ENCODE peak calls at places on chromosomes 5 and 9, in nine cellular contexts. S, B, J, X, Z, M, C, A and W are unnamed samples.

GRCh38 chr9:13141629-13142028 is 137.9 kb downstream of the MPDZ start:
- DNase-seq in M (no peak), X (no peak), C (no peak), B (no peak), S (no peak), Z (no peak), J (no peak), A (no peak), W (no peak)

GRCh38 chr9:23526806-23527205 is 299.2 kb downstream of the ELAVL2 start:
- DNase-seq in X (no peak), Z (no peak), C (no peak), J (no peak), B (no peak), A (no peak), M (no peak), S (no peak), W (no peak)

GRCh38 chr5:143547342-143547741 is 143.9 kb upstream of the NR3C1 start:
- DNase-seq in J (no peak), B (no peak), M (no peak), Z (no peak), S (no peak), C (no peak), A (no peak), X (no peak), W (no peak)

GRCh38 chr5:66933066-66933465 is 263.5 kb downstream of the CD180 start:
- DNase-seq in S (no peak), M (no peak), X (no peak), A (no peak), B (peak; percentile 26), Z (peak; percentile 26), C (no peak), J (no peak), W (no peak)

GRCh38 chr9:124869466-124869985 is 7.6 kb downstream of the ARPC5L start:
- DNase-seq in C (no peak), A (peak; percentile 55), B (no peak), X (peak; percentile 71), M (peak; percentile 43), J (no peak), S (no peak), Z (no peak), W (no peak)

GRCh38 chr5:5330723-5331530 is 91.5 kb upstream of the ICE1 start:
- DNase-seq in X (no peak), A (no peak), M (no peak), C (no peak), S (no peak), B (no peak), J (no peak), Z (no peak), W (no peak)

GRCh38 chr9:99818439-99818992 is 3.2 kb upstream of the NR4A3 start:
- DNase-seq in X (no peak), J (no peak), M (no peak), B (no peak), S (no peak), C (no peak), A (peak; percentile 9), Z (no peak), W (no peak)

GRCh38 chr5:103513696-103514095 is 48.9 kb downstream of the NUDT12 start:
- DNase-seq in M (no peak), C (no peak), A (no peak), J (no peak), S (no peak), B (no peak), X (no peak), Z (no peak), W (no peak)

GRCh38 chr9:122051401-122052346 is 41.4 kb downstream of the TTLL11 start:
- DNase-seq in S (no peak), C (no peak), A (no peak), Z (no peak), J (no peak), B (no peak), X (no peak), M (no peak), W (no peak)

GRCh38 chr5:90434116-90434714 is 24.7 kb upstream of the CETN3 start:
- DNase-seq in M (peak; percentile 33), S (no peak), Z (no peak), X (no peak), J (no peak), C (no peak), B (no peak), A (peak; percentile 55), W (no peak)
- TF ChIP-seq CTCF in M (peak; percentile 35), S (peak; percentile 57), Z (peak; percentile 71), X (peak; percentile 19), J (peak; percentile 58), C (peak; percentile 77), B (peak; percentile 74), A (peak; percentile 89), W (peak; percentile 67)

DNA sequence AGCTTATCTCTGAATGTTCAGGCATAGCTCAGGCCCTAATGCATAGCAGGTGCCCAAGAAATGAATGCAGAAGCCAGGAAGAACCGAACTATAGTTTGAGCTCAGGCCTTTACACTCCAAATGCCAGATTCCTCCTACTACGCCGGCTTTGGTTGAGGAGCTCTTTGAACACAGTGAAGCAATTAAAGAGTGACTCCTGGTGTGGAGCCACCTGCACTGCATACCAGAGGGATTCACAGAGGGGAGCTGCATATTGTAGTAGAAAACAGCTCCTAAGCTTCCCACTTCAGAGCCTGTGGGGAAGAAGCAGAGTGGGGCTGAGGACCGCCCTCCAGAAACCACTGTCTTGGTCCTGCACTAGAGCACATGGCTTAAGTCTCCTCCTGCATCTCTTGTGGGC is 14.5 kb upstream of the KCNMB1 start:
- DNase-seq in M (no peak), Z (no peak), B (no peak), S (no peak), J (no peak), X (no peak), A (no peak), C (no peak), W (no peak)
- TF ChIP-seq CTCF in M (no peak), Z (peak; percentile 28), B (no peak), S (no peak), J (no peak), X (no peak), A (no peak), C (no peak), W (peak; percentile 22)

GRCh38 chr9:74775401-74775800 is 112.3 kb downstream of the TRPM6 start:
- DNase-seq in J (no peak), X (no peak), S (no peak), Z (no peak), M (no peak), C (no peak), B (no peak), A (no peak), W (no peak)
- TF ChIP-seq CTCF in J (no peak), X (no peak), S (no peak), Z (no peak), M (no peak), C (no peak), B (no peak), A (no peak), W (no peak)

GRCh38 chr5:53481887-53482716 is 1.7 kb downstream of the FST start:
- DNase-seq in S (peak; percentile 95), X (peak; percentile 87), B (no peak), J (peak; percentile 77), C (no peak), Z (no peak), A (peak; percentile 23), M (peak; percentile 78), W (peak; percentile 76)
- TF ChIP-seq CTCF in S (peak; percentile 40), X (peak; percentile 27), B (peak; percentile 37), J (peak; percentile 62), C (no peak), Z (peak; percentile 7), A (no peak), M (peak; percentile 34), W (peak; percentile 56)